ENCODE peak calls at places on chromosomes 5 and 9, in four cellular contexts. N, I, A and F are unnamed samples.

GRCh38 chr5:27568811-27569210 is 530.4 kb upstream of the CDH9 start:
- DNase-seq in N (no peak), I (no peak), A (no peak), F (no peak)

GRCh38 chr9:109206670-109207069 is 39.6 kb upstream of the FRRS1L start:
- DNase-seq in N (peak), I (no peak), A (no peak), F (no peak)

GRCh38 chr5:15385553-15385952 is 114.4 kb upstream of the FBXL7 start:
- DNase-seq in N (no peak), I (no peak), A (no peak), F (no peak)

GRCh38 chr9:76365028-76365427 is 29.2 kb downstream of the RFK start:
- DNase-seq in N (peak), I (no peak), A (no peak), F (no peak)

GRCh38 chr5:139243425-139243965 is 45.3 kb upstream of the SIL1 start:
- DNase-seq in N (no peak), I (no peak), A (no peak), F (no peak)

GRCh38 chr5:113233606-113234005 is 201.2 kb downstream of the TSSK1B start:
- DNase-seq in N (no peak), I (no peak), A (no peak), F (no peak)

GRCh38 chr9:95004452-95005275 is 278.2 kb downstream of the AOPEP start:
- DNase-seq in N (peak), I (peak), A (peak), F (no peak)

GRCh38 chr5:40374853-40375252 is 304.9 kb upstream of the PTGER4 start:
- DNase-seq in N (no peak), I (no peak), A (no peak), F (no peak)

GRCh38 chr5:98510111-98510510 is 263.4 kb upstream of the RGMB start:
- DNase-seq in N (peak), I (no peak), A (no peak), F (no peak)

GRCh38 chr5:132446621-132447020 is 44.0 kb downstream of the IRF1 start:
- DNase-seq in N (no peak), I (no peak), A (no peak), F (no peak)

GRCh38 chr5:40909233-40909632 is at the start of gene C7:
- DNase-seq in N (peak), I (peak), A (no peak), F (no peak)

GRCh38 chr9:82127993-82128710 is 139.6 kb downstream of the SPATA31D1 start:
- DNase-seq in N (no peak), I (no peak), A (no peak), F (no peak)

GRCh38 chr9:109224751-109225150 is 57.7 kb upstream of the FRRS1L start:
- DNase-seq in N (no peak), I (no peak), A (no peak), F (no peak)

GRCh38 chr5:75051217-75051751 is 1.1 kb downstream of the GCNT4 start:
- DNase-seq in N (no peak), I (no peak), A (no peak), F (no peak)

GRCh38 chr5:73088026-73088425 is 32.3 kb upstream of the TMEM171 start:
- DNase-seq in N (no peak), I (no peak), A (no peak), F (no peak)

GRCh38 chr5:58898006-58898405 is 315.1 kb downstream of the RAB3C start:
- DNase-seq in N (no peak), I (no peak), A (no peak), F (no peak)

GRCh38 chr9:131117111-131117761 is 8.2 kb upstream of the NUP214 start:
- DNase-seq in N (no peak), I (no peak), A (peak), F (no peak)

GRCh38 chr9:91678807-91679206 is 255.2 kb upstream of the NFIL3 start:
- DNase-seq in N (no peak), I (no peak), A (no peak), F (no peak)

GRCh38 chr5:175464414-175465233 is 13.7 kb upstream of the SFXN1 start:
- DNase-seq in N (peak), I (peak), A (peak), F (peak)

GRCh38 chr9:136117291-136118060 is 1.2 kb downstream of the TMEM250 start:
- DNase-seq in N (peak), I (peak), A (no peak), F (no peak)

GRCh38 chr9:134059661-134060395 is 8.0 kb downstream of the BRD3 start:
- DNase-seq in N (no peak), I (peak), A (no peak), F (no peak)

GRCh38 chr9:134057311-134057665 is 10.5 kb downstream of the BRD3 start:
- DNase-seq in N (no peak), I (no peak), A (no peak), F (no peak)

GRCh38 chr9:134057751-134058701 is 9.8 kb downstream of the BRD3 start:
- DNase-seq in N (peak), I (no peak), A (no peak), F (no peak)

GRCh38 chr9:134059188-134059641 is 8.6 kb downstream of the BRD3 start:
- DNase-seq in N (no peak), I (peak), A (no peak), F (no peak)

DNA sequence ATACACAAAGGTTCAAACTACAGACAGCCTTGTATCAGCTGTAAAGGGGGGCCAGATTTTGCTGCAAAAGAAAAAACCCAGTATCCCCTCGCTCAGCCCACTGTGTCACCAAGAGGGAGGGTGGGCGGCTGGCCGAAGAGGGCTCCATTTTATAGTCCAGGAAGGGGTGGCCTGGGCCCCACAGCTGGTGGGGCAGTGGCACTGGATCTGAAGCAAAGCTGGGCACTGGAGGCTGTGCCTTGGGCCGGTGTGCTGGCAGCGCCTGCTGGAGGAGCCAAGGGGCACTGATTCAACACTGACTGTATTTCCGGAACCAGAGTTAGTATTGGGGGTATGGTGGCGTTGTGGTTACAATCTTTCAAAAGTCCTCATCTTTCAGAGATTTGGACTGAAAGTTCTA is 9.1 kb downstream of the BRD3 start:
- DNase-seq in N (no peak), I (peak), A (no peak), F (no peak)
- TF ChIP-seq ELF1 in N (no peak), I (no peak), A (no peak), F (no peak)

GRCh38 chr9:97598461-97599288 is 34.5 kb downstream of the TSTD2 start:
- DNase-seq in N (peak), I (peak), A (peak), F (peak)
- H2AFZ ChIP-seq in N (no peak), I (no peak), A (no peak), F (no peak)

DNA sequence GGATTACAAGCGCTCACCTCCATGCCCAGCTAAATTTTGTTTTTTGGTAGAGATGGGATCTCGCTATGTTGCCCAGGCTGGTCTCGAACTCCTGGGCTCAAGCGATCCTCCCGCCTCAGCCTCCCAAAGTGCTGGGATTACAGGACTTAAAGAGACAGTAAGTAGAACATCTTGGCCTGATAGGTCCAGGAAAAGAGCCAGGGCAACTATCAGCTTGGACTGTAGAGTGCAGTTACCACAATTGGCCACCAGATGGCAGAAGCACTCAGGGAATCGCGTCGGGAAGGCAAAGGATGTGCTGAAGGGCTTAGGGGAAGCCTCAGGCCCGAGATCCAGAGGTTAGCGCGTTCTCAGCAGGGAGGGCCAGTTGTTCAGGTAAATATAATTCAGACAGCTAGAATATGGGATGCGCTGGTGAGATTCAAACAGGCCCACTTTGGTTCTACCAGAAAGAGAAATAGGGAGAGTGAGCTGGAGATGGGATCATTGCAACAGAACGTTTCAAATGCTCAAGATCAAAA is 21.5 kb downstream of the C9orf57 start:
- DNase-seq in N (peak), I (peak), A (peak), F (peak)
- TF ChIP-seq ELF1 in N (no peak), I (no peak), A (no peak), F (no peak)

DNA sequence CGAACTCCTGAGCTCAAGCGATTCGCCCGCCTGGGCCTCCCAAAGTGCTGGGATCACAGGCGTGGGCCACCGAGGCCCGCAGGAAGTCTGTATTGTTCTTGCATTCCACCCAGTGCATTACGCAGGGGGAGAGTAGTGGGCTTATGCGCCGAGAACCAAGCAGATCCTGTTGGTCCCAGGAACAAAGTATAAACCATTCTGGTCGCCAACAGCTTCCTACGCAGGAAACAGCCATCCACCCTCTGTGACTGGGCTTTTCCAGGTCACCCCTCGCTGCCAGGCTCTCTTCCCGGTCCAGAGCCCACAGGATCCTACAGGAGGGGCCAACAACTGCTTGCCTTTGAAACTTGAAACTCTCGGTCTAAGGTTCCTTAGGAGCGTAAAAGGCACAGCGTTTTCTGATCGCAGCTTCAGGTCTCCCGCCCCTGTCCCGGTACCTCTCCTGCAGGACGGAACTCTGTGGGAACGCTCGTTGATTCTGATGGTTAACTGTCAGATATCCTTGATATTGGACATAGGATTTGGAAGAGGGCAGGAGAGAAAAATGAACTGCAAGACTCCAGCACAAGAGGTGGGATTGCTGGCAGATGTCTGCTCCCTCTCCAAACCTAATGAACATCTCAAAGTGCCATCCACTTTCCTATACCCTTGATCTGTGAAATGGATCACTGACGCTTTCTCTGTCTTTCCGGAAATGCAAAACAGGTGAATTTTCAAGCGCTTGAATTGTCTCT is 4.2 kb upstream of the ANXA2R start:
- DNase-seq in N (no peak), I (no peak), A (no peak), F (no peak)
- H2AFZ ChIP-seq in N (no peak), I (no peak), A (no peak), F (no peak)

GRCh38 chr5:123472150-123472549 is 39.8 kb upstream of the CSNK1G3 start:
- DNase-seq in N (no peak), I (no peak), A (no peak), F (no peak)

GRCh38 chr5:123474238-123474637 is 37.7 kb upstream of the CSNK1G3 start:
- DNase-seq in N (no peak), I (no peak), A (no peak), F (no peak)

GRCh38 chr5:123471385-123471784 is 40.6 kb upstream of the CSNK1G3 start:
- DNase-seq in N (no peak), I (no peak), A (no peak), F (no peak)

GRCh38 chr5:123482258-123482657 is 29.7 kb upstream of the CSNK1G3 start:
- DNase-seq in N (no peak), I (no peak), A (no peak), F (no peak)

DNA sequence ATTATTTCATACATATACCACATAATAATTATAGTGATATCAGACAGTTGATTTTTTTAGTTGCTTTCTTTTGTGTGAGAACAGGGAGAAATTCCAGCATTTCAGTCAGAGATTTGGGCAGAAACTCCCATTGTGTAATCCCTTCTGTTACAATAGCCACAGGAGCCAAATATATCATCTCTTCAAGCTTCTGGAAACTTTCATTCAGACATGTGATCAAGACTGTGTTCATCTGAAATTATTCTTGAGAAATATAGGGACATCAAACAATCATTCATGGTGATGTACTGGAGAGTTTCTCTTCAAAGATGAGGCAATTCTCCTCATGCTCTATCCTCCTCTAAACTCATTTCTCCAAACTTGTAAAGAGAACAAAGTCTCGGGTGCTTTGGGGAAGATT is 35.3 kb upstream of the CSNK1G3 start:
- DNase-seq in N (no peak), I (no peak), A (no peak), F (no peak)
- TF ChIP-seq ELF1 in N (no peak), I (no peak), A (no peak), F (no peak)

GRCh38 chr5:67266654-67267350 is 70.2 kb upstream of the CD180 start:
- DNase-seq in N (no peak), I (no peak), A (no peak), F (no peak)
- H2AFZ ChIP-seq in N (no peak), I (no peak), A (no peak), F (no peak)

GRCh38 chr9:115234094-115234493 is 116.1 kb upstream of the TNC start:
- DNase-seq in N (no peak), I (no peak), A (no peak), F (peak)
- TF ChIP-seq ELF1 in N (no peak), I (no peak), A (no peak), F (no peak)

GRCh38 chr9:93875330-93875729 is 79.8 kb downstream of the BARX1 start:
- DNase-seq in N (no peak), I (no peak), A (no peak), F (no peak)
- H2AFZ ChIP-seq in N (no peak), I (no peak), A (no peak), F (no peak)